ENCODE peak calls at places on chromosomes 6 and 20, in ten cellular contexts. E is A549, F is GM23248, S is mesendoderm, Y is H9, O is HCT116, J is IMR-90, B is astrocyte, G is PC-9, A is mesenchymal stem cell. K is an unnamed sample.

GRCh38 chr6:34919651-34920050 is 30.6 kb downstream of the ANKS1A start:
- DNase-seq in E (no peak), F (peak; percentile 79), S (no peak), Y (no peak), O (no peak), J (peak; percentile 38), B (peak; percentile 16), G (no peak), A (peak; percentile 31), K (no peak)

GRCh38 chr6:11621119-11621518 is 83.6 kb downstream of the TMEM170B start:
- DNase-seq in E (no peak), F (no peak), S (no peak), Y (no peak), O (no peak), J (no peak), B (no peak), G (no peak), A (no peak), K (no peak)

GRCh38 chr6:112037783-112038216 is 16.1 kb upstream of the CCN6 start:
- DNase-seq in E (peak; percentile 30), F (peak; percentile 99), S (peak; percentile 66), Y (no peak), O (no peak), J (peak; percentile 90), B (peak; percentile 97), G (peak; percentile 26), A (peak; percentile 94), K (peak; percentile 98)

GRCh38 chr20:43915209-43916072 is 789 bp downstream of the TOX2 start:
- DNase-seq in E (no peak), F (peak; percentile 63), S (peak; percentile 54), Y (peak; percentile 68), O (no peak), J (peak; percentile 23), B (peak; percentile 28), G (peak; percentile 52), A (peak; percentile 64), K (peak; percentile 53)

GRCh38 chr20:40286991-40287531 is 402.0 kb downstream of the MAFB start:
- DNase-seq in E (no peak), F (no peak), S (no peak), Y (no peak), O (no peak), J (no peak), B (no peak), G (peak; percentile 45), A (no peak), K (no peak)

GRCh38 chr6:41594326-41594725 is 43.9 kb upstream of the MDFI start:
- DNase-seq in E (no peak), F (peak; percentile 89), S (no peak), Y (no peak), O (no peak), J (no peak), B (no peak), G (no peak), A (no peak), K (no peak)

GRCh38 chr6:22956029-22956715 is 386.8 kb downstream of the HDGFL1 start:
- DNase-seq in E (no peak), F (no peak), S (no peak), Y (no peak), O (no peak), J (no peak), B (no peak), G (no peak), A (no peak), K (no peak)

GRCh38 chr6:84447651-84448050 is 220.2 kb upstream of the CEP162 start:
- DNase-seq in E (no peak), F (no peak), S (peak; percentile 49), Y (peak; percentile 30), O (no peak), J (no peak), B (no peak), G (no peak), A (no peak), K (no peak)

GRCh38 chr6:116779569-116780164 is 14.1 kb upstream of the FAM162B start:
- DNase-seq in E (peak; percentile 37), F (peak; percentile 46), S (peak; percentile 54), Y (no peak), O (peak; percentile 28), J (peak; percentile 36), B (peak; percentile 15), G (no peak), A (peak; percentile 44), K (peak; percentile 21)

GRCh38 chr6:163707385-163708355 is 293.2 kb downstream of the QKI start:
- DNase-seq in E (no peak), F (no peak), S (no peak), Y (no peak), O (no peak), J (no peak), B (no peak), G (no peak), A (no peak), K (no peak)

GRCh38 chr6:163349696-163350095 is 64.8 kb upstream of the QKI start:
- DNase-seq in E (no peak), F (no peak), S (no peak), Y (no peak), O (no peak), J (no peak), B (no peak), G (no peak), A (no peak), K (no peak)

DNA sequence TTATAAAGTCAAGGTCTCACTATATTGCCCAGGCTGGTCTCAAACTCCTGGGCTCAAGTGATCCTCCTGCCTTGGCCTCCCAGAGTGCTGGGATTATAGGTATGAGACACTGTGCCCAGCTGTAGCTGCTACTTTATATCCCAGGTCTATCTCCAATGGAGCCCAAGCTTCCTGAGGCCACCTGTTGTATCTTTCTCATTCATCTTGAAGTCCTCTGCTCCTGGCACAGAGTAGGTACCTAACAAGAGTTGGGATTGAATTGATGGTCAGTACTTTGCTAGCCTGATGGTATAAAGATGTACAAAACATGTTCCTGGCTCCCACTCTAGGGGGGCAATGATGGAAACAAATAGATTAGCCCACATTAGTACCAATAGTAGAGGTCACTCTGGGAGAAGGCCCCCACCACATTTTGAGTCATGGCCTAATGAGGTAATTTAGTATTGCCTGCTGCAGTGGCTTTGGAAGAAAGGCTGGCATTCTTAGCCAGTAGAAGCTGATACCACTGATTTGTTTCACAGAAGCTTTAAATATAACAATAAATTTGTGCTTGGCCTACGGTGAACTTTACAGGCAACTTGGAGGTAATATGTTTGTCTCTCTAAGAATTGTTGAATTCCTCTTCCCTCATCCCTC is 5.4 kb downstream of the PTPN1 start:
- DNase-seq in E (no peak), F (peak; percentile 37), S (no peak), Y (no peak), O (no peak), J (no peak), B (no peak), G (no peak), A (no peak), K (peak; percentile 50)
- H3K4me2 ChIP-seq in E (no peak overlapping the region), F (no peak overlapping the region), S (no peak overlapping the region), Y (no peak overlapping the region), O (no peak overlapping the region), J (no peak overlapping the region), B (no peak overlapping the region), G (no peak overlapping the region), A (no peak overlapping the region), K (no peak overlapping the region)

GRCh38 chr6:14711056-14711703 is 534.7 kb upstream of the JARID2 start:
- DNase-seq in E (peak; percentile 45), F (peak; percentile 91), S (peak; percentile 69), Y (peak; percentile 66), O (no peak), J (peak; percentile 98), B (peak; percentile 88), G (peak; percentile 82), A (peak; percentile 86), K (peak; percentile 88)
- H3K4me2 ChIP-seq in E (no peak overlapping the region), F (peak overlapping the region; percentile 26), S (no peak overlapping the region), Y (no peak overlapping the region), O (peak overlapping the region; percentile 44), J (no peak overlapping the region), B (peak overlapping the region; percentile 29), G (peak overlapping the region; percentile 8), A (no peak overlapping the region), K (no peak overlapping the region)

GRCh38 chr6:6395581-6396197 is 75.2 kb upstream of the F13A1 start:
- DNase-seq in E (no peak), F (no peak), S (no peak), Y (no peak), O (no peak), J (no peak), B (no peak), G (no peak), A (no peak), K (no peak)
- H3K4me2 ChIP-seq in E (no peak overlapping the region), F (no peak overlapping the region), S (no peak overlapping the region), Y (no peak overlapping the region), O (no peak overlapping the region), J (no peak overlapping the region), B (no peak overlapping the region), G (no peak overlapping the region), A (no peak overlapping the region), K (no peak overlapping the region)

DNA sequence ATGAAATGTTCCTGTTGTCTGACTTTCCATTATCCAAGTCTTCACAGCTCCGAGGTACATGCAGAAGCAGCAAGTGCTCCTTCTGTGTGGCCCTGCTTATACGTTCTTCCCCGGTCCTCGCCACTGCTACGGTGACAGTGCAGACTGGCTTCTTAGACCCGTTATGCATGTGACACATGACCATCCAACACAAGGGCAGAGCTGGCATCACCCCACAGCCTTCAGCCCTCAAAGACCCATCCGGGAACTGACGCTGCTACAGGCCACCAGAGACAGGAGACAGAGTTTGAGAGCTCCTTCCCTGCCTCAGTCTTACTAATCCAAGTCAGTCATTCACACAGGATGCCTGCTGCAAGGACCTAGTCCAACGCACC is 70.4 kb downstream of the TRAM2 start:
- DNase-seq in E (no peak), F (no peak), S (no peak), Y (no peak), O (no peak), J (no peak), B (no peak), G (no peak), A (no peak), K (no peak)
- H3K4me2 ChIP-seq in E (no peak overlapping the region), F (no peak overlapping the region), S (no peak overlapping the region), Y (no peak overlapping the region), O (no peak overlapping the region), J (no peak overlapping the region), B (no peak overlapping the region), G (no peak overlapping the region), A (no peak overlapping the region), K (no peak overlapping the region)

K was measured in fibroblast of lung.